ENCODE peak calls at places on chromosome 13, in four cellular contexts. D is AG10803, M is dorsolateral prefrontal cortex, O is B cell. R is an unnamed sample.
A peak's percentile ranks its signal among the peaks of the same experiment; 100 is the strongest.

GRCh38 chr13:20495087-20496023 is 30.3 kb downstream of the CRYL1 start:
- DNase-seq in D (peak; percentile 69), M (peak; percentile 57), O (peak; percentile 67), R (peak; percentile 72)

GRCh38 chr13:98688373-98688772 is 64.1 kb downstream of the SLC15A1 start:
- DNase-seq in D (peak; percentile 20), M (no peak), O (no peak), R (no peak)

GRCh38 chr13:103056008-103056407 is 10.2 kb downstream of the SLC10A2 start:
- DNase-seq in D (no peak), M (no peak), O (no peak), R (no peak)

GRCh38 chr13:110538632-110539031 is 22.9 kb downstream of the RAB20 start:
- DNase-seq in D (no peak), M (no peak), O (no peak), R (peak; percentile 40)

GRCh38 chr13:106484755-106485193 is 50.7 kb downstream of the EFNB2 start:
- DNase-seq in D (no peak), M (no peak), O (no peak), R (no peak)

GRCh38 chr13:80133631-80134083 is 207.3 kb downstream of the SPRY2 start:
- DNase-seq in D (no peak), M (no peak), O (no peak), R (no peak)

GRCh38 chr13:38496956-38497355 is 147.3 kb downstream of the UFM1 start:
- DNase-seq in D (no peak), M (no peak), O (no peak), R (no peak)

GRCh38 chr13:20616059-20616797 is 49.3 kb downstream of the IFT88 start:
- DNase-seq in D (peak; percentile 77), M (no peak), O (no peak), R (no peak)

GRCh38 chr13:23618341-23618740 is 48.1 kb downstream of the TNFRSF19 start:
- DNase-seq in D (peak; percentile 94), M (no peak), O (no peak), R (no peak)

DNA sequence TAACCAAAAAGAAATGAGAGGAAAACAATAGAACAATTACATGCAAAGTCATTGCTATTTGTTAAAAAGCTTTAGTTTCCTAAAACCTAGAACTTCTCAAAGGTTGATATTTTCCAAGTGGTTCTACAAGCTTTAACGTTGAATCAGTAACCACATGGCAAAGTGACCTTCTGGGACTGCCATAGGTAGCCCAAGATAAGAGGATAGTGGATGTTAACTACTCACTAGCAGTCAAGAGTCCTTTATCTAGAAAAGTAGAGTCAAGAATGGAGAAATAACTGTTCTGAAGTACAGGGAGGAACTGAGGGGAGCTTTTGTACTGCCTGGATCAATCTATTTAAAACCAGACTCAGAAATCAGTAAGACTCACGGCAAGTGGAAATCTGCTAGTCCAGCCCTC is 9.9 kb upstream of the SLC46A3 start:
- DNase-seq in D (no peak), M (no peak), O (no peak), R (no peak)
- TF ChIP-seq CTCF in D (no peak), M (no peak), O (no peak), R (no peak)

GRCh38 chr13:45454204-45454603 is 10.5 kb upstream of the COG3 start:
- DNase-seq in D (no peak), M (no peak), O (no peak), R (no peak)

GRCh38 chr13:45451282-45451681 is 13.5 kb upstream of the COG3 start:
- DNase-seq in D (no peak), M (no peak), O (no peak), R (no peak)

GRCh38 chr13:45456196-45456972 is 8.4 kb upstream of the COG3 start:
- DNase-seq in D (peak; percentile 48), M (no peak), O (no peak), R (no peak)
- TF ChIP-seq CTCF in D (no peak), M (no peak), O (no peak), R (no peak)

DNA sequence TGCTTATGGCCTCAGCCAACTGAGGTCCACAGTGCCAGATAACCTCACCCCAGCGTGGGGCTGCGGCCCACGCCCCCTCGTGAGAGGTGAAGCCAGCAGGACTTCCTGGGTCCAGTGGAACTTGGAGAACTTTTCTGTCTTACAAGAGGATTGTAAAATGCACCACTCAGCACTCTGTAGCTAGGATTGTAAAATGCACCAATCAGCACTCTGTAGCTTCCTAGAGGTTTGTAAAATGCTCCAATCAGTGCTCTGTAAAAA is 109.1 kb downstream of the AKAP11 start:
- DNase-seq in D (no peak), M (no peak), O (no peak), R (no peak)
- TF ChIP-seq CTCF in D (no peak), M (no peak), O (no peak), R (no peak)

GRCh38 chr13:49791753-49792549 is 531 bp downstream of the KPNA3 start:
- DNase-seq in D (peak; percentile 38), M (peak; percentile 44), O (no peak), R (peak; percentile 54)

GRCh38 chr13:49789961-49790360 is 2.5 kb downstream of the KPNA3 start:
- DNase-seq in D (no peak), M (no peak), O (no peak), R (no peak)

GRCh38 chr13:49791214-49791752 is 1.2 kb downstream of the KPNA3 start:
- DNase-seq in D (peak; percentile 14), M (no peak), O (no peak), R (peak; percentile 48)

DNA sequence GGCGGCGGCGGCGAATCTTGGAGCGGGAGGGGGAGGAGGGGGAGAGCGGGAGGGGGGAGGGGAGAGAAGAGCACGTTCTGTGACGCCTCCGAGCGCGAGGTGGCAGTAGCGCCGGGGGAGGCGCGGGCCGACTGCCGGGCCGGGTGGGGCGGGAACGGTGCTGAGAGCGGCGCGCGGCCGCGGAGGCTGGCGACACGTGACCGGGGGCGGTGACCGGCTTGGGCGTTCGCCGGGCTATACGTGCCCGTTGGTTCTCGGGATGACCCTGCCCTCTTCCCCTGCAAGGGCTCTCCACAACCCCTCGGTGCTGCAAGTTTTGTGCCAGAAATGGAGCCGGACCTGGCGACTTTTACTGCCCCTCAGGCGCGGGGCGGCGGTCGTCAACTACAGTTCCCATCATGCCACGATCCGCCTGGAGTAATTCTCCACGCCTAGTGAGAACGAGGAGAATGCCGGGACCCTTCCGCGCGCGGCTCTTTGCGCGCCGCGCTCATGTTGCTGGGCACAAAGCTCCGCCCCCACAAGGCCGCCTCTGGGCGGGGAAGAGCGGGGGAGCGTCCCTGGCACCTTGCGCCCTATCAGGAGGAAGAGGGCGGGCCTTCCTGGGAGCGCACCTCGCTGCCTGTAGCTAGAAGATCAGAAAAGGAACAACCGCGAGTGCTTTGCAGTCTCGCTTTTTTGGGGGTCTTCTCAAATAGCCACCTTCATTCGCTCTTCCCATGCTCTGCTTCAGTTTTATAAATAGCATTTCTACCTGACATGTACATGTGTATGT is at the start of gene KPNA3:
- DNase-seq in D (peak; percentile 95), M (peak; percentile 95), O (peak; percentile 96), R (peak; percentile 94)
- TF ChIP-seq CTCF in D (no peak), M (peak; percentile 43), O (no peak), R (peak; percentile 51)

GRCh38 chr13:72781461-72782439 is at the start of the genes DIS3 and PIBF1:
- DNase-seq in D (peak; percentile 97), M (peak; percentile 95), O (peak; percentile 86), R (peak; percentile 97)
- TF ChIP-seq CTCF in D (peak; percentile 6), M (no peak), O (peak; percentile 13), R (no peak)

DNA sequence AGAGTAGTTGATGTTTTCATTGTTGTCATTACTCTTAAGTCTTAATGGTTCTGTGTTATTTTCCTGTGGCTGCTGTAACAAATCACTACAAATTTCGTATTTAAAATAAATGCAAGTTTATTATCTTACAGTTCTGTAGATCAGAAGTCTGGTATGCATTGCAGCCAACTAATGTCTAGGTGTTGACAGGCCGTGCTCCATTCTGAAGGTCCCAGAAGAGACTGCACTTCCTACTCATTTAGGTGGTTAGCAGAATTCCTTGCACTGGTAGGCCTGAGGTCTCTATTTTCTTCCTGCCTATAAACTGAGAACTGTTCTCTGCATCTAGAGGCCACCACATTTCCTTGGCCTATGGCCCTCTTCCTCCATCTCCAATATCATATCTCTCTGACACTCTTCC is 468.5 kb downstream of the FOXO1 start:
- DNase-seq in D (no peak), M (no peak), O (no peak), R (no peak)
- TF ChIP-seq CTCF in D (no peak), M (no peak), O (no peak), R (no peak)

DNA sequence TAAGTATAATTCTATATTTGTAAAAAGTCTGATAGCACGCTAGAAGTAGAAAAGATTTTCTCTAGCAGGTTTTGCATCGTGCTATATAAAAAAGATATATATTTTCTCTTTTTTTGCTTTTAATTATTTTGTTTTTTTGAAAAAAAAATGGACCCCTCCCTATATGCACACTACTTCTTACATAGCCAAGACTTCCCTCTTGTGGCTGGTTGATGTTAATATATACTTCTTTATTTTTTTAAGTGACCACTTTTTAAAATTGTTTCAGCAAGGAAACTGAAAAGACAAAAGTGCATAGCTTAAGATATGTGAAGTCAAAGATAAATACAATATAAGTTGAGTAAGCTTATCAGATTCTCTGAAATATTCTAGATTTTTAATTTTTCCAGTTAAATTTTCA is 1202.8 kb downstream of the DIAPH3 start:
- DNase-seq in D (no peak), M (no peak), O (no peak), R (no peak)
- TF ChIP-seq CTCF in D (no peak), M (no peak), O (no peak), R (peak; percentile 18)

DNA sequence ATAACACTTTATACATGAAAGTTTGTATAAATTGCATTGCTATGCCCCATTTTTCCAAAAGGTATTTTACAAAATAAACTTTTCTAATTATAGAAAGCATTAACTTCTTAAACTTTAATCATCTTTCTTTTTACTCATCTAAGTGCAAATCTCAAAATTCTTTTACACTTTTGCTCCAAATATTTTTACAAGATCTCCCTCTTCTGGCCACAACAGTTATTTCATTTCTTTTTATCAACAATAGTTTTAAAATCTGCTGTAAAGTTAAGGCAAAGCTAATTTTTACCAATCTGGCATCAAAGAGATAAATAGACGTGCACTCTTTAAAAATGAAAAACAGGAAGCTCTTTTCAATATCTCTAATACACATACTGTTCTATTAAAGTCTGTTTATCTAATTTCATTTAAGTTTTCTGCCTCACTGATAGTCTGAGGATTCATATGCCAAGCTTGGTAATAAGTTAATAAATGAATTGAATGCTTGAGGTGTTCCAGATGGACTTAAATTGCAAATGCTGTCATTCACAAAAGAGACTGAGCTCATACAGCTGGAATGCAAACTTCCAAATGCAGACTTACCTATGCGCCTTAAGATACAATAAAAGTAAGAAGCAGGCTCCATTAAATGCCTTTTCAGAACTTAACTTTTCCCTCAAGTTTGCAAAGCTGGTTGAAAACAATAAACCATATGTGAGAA is 583.0 kb upstream of the ATXN8OS start:
- DNase-seq in D (no peak), M (no peak), O (no peak), R (no peak)
- TF ChIP-seq CTCF in D (no peak), M (peak; percentile 37), O (no peak), R (no peak)

DNA sequence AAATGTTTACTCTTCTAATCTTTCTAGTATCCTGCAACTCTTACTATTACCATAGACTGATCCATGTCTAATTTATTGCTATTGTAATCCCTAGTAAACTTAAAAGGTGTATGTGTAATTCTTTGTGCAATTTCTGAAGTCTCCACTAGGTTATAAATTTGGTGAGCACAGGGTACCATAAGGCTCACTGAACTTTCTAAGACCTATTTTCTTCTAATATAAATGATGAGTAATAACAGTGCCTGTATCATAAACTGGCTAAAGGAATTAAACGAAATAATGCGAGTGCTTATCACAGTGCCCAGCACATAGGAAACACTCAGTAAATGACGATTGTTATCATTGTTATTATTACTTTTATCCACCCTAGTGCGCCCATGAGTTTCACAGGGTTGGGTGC is 119.1 kb downstream of the KLF12 start:
- DNase-seq in D (no peak), M (no peak), O (no peak), R (no peak)
- TF ChIP-seq CTCF in D (no peak), M (no peak), O (peak; percentile 45), R (no peak)

GRCh38 chr13:112443191-112444000 is 67.2 kb downstream of the SPACA7 start:
- DNase-seq in D (no peak), M (no peak), O (no peak), R (no peak)
- TF ChIP-seq CTCF in D (peak; percentile 29), M (no peak), O (no peak), R (peak; percentile 39)

R was measured in GM10248.